ENCODE peak calls at places on chromosomes 16 and 17, in eight cellular contexts. A, V, E, X, J, T, Z and G are unnamed samples.

GRCh38 chr16:58222532-58223316 is 24.8 kb upstream of the CSNK2A2 start:
- DNase-seq in A (peak), V (peak), E (peak), X (no peak), J (no peak), T (no peak), Z (no peak), G (no peak)

GRCh38 chr17:58576679-58577367 is 62.4 kb upstream of the MTMR4 start:
- DNase-seq in A (no peak), V (peak), E (no peak), X (no peak), J (no peak), T (no peak), Z (no peak), G (no peak)

GRCh38 chr17:8101721-8102120 is 14.2 kb upstream of the ALOX12B start:
- DNase-seq in A (no peak), V (no peak), E (no peak), X (no peak), J (no peak), T (no peak), Z (no peak), G (no peak)

GRCh38 chr17:27800522-27800921 is at the start of gene NOS2:
- DNase-seq in A (no peak), V (no peak), E (no peak), X (no peak), J (no peak), T (no peak), Z (no peak), G (no peak)

GRCh38 chr17:4708436-4708835 is 2.0 kb upstream of the ARRB2 start:
- DNase-seq in A (no peak), V (peak), E (no peak), X (peak), J (no peak), T (no peak), Z (peak), G (no peak)

GRCh38 chr17:68302066-68302564 is 10.8 kb downstream of the ARSG start:
- DNase-seq in A (no peak), V (no peak), E (peak), X (no peak), J (no peak), T (no peak), Z (no peak), G (no peak)

GRCh38 chr16:87661561-87661960 is 59.3 kb downstream of the JPH3 start:
- DNase-seq in A (peak), V (peak), E (peak), X (no peak), J (peak), T (no peak), Z (no peak), G (no peak)

GRCh38 chr16:71723537-71724319 is 773 bp downstream of the PHLPP2 start:
- DNase-seq in A (peak), V (peak), E (peak), X (peak), J (peak), T (peak), Z (peak), G (no peak)

GRCh38 chr17:7634384-7634783 is 4.4 kb downstream of the SHBG start:
- DNase-seq in A (no peak), V (peak), E (peak), X (no peak), J (peak), T (no peak), Z (no peak), G (no peak)

GRCh38 chr17:74150428-74151025 is 53.0 kb upstream of the RPL38 start:
- DNase-seq in A (no peak), V (no peak), E (no peak), X (no peak), J (no peak), T (no peak), Z (no peak), G (no peak)

GRCh38 chr16:81429045-81429521 is 15.5 kb upstream of the CMIP start:
- DNase-seq in A (peak), V (peak), E (peak), X (no peak), J (peak), T (no peak), Z (no peak), G (no peak)

GRCh38 chr17:6498356-6498755 is 54.1 kb downstream of the PIMREG start:
- DNase-seq in A (no peak), V (no peak), E (no peak), X (no peak), J (no peak), T (no peak), Z (no peak), G (no peak)

GRCh38 chr16:58912571-58912970 is 178.5 kb upstream of the GOT2 start:
- DNase-seq in A (no peak), V (no peak), E (no peak), X (no peak), J (no peak), T (no peak), Z (no peak), G (no peak)

GRCh38 chr17:246226-246625 is 64.8 kb upstream of the DOC2B start:
- DNase-seq in A (no peak), V (no peak), E (no peak), X (no peak), J (no peak), T (no peak), Z (no peak), G (no peak)

GRCh38 chr16:2296662-2297505 is 29.0 kb upstream of the RNPS1 start:
- DNase-seq in A (peak), V (peak), E (no peak), X (no peak), J (peak), T (no peak), Z (no peak), G (peak)

GRCh38 chr17:8131844-8132441 is 8.0 kb upstream of the HES7 start:
- DNase-seq in A (no peak), V (peak), E (no peak), X (no peak), J (no peak), T (no peak), Z (no peak), G (no peak)

GRCh38 chr16:79653337-79654000 is 52.9 kb upstream of the MAF start:
- DNase-seq in A (no peak), V (no peak), E (no peak), X (no peak), J (peak), T (no peak), Z (no peak), G (no peak)

GRCh38 chr17:76122411-76123126 is 18.5 kb downstream of the FOXJ1 start:
- DNase-seq in A (peak), V (no peak), E (no peak), X (no peak), J (no peak), T (no peak), Z (no peak), G (no peak)

GRCh38 chr17:1110844-1111598 is 68.8 kb downstream of the ABR start:
- DNase-seq in A (no peak), V (peak), E (peak), X (no peak), J (peak), T (no peak), Z (no peak), G (no peak)

GRCh38 chr16:76535-77272 is 1.3 kb upstream of the MPG start:
- DNase-seq in A (no peak), V (peak), E (peak), X (no peak), J (peak), T (no peak), Z (no peak), G (no peak)

GRCh38 chr16:89242795-89243200 is 25.3 kb downstream of the ZNF778 start:
- DNase-seq in A (no peak), V (no peak), E (no peak), X (no peak), J (no peak), T (no peak), Z (no peak), G (no peak)

GRCh38 chr16:48536600-48537200 is 73.3 kb downstream of the N4BP1 start:
- DNase-seq in A (no peak), V (no peak), E (no peak), X (no peak), J (no peak), T (no peak), Z (no peak), G (no peak)